ENCODE peak calls at places on chromosomes 16 and 17, in four cellular contexts. One of them, this sample, is unnamed.

GRCh38 chr16:27383511-27384243 is 18.3 kb upstream of the IL21R start:
- DNase-seq in lung: no peak
- DNase-seq in osteoblast: no peak
- DNase-seq in left lung: peak; percentile 83
- DNase-seq in this sample: no peak

GRCh38 chr17:76370261-76370993 is 14.0 kb upstream of the SPHK1 start:
- DNase-seq in lung: peak; percentile 47
- DNase-seq in osteoblast: peak; percentile 92
- DNase-seq in left lung: peak; percentile 41
- DNase-seq in this sample: peak; percentile 97

GRCh38 chr17:68910789-68911431 is 44.3 kb downstream of the ABCA8 start:
- DNase-seq in lung: no peak
- DNase-seq in osteoblast: no peak
- DNase-seq in left lung: peak; percentile 34
- DNase-seq in this sample: no peak

GRCh38 chr16:9778879-9779278 is 403.3 kb downstream of the GRIN2A start:
- DNase-seq in lung: no peak
- DNase-seq in osteoblast: no peak
- DNase-seq in left lung: no peak
- DNase-seq in this sample: no peak

GRCh38 chr17:83050651-83051422 is 28.6 kb upstream of the METRNL start:
- DNase-seq in lung: no peak
- DNase-seq in osteoblast: peak; percentile 37
- DNase-seq in left lung: no peak
- DNase-seq in this sample: no peak

GRCh38 chr16:49473131-49473530 is 99.5 kb downstream of the C16orf78 start:
- DNase-seq in lung: no peak
- DNase-seq in osteoblast: peak; percentile 39
- DNase-seq in left lung: no peak
- DNase-seq in this sample: peak; percentile 16

GRCh38 chr16:5461141-5461540 is 363.5 kb upstream of the EEF2KMT start:
- DNase-seq in lung: no peak
- DNase-seq in osteoblast: no peak
- DNase-seq in left lung: no peak
- DNase-seq in this sample: no peak

GRCh38 chr17:73492802-73493139 is 151.5 kb downstream of the SDK2 start:
- DNase-seq in lung: no peak
- DNase-seq in osteoblast: peak; percentile 57
- DNase-seq in left lung: no peak
- DNase-seq in this sample: no peak

GRCh38 chr16:11312718-11313492 is 31.8 kb upstream of the PRM1 start:
- DNase-seq in lung: peak; percentile 45
- DNase-seq in osteoblast: peak; percentile 55
- DNase-seq in left lung: no peak
- DNase-seq in this sample: no peak

GRCh38 chr17:2122641-2123302 is 67.9 kb downstream of the HIC1 start:
- DNase-seq in lung: peak; percentile 61
- DNase-seq in osteoblast: peak; percentile 83
- DNase-seq in left lung: peak; percentile 91
- DNase-seq in this sample: peak; percentile 88

GRCh38 chr17:6630390-6630789 is 10.1 kb downstream of the KIAA0753 start:
- DNase-seq in lung: no peak
- DNase-seq in osteoblast: no peak
- DNase-seq in left lung: no peak
- DNase-seq in this sample: no peak

GRCh38 chr17:6636105-6636504 is 4.4 kb downstream of the KIAA0753 start:
- DNase-seq in lung: no peak
- DNase-seq in osteoblast: no peak
- DNase-seq in left lung: no peak
- DNase-seq in this sample: no peak

GRCh38 chr17:6636616-6637457 is 3.7 kb downstream of the KIAA0753 start:
- DNase-seq in lung: no peak
- DNase-seq in osteoblast: no peak
- DNase-seq in left lung: peak; percentile 71
- DNase-seq in this sample: no peak

GRCh38 chr17:6632530-6632929 is 8.0 kb downstream of the KIAA0753 start:
- DNase-seq in lung: no peak
- DNase-seq in osteoblast: no peak
- DNase-seq in left lung: no peak
- DNase-seq in this sample: no peak

GRCh38 chr17:6633263-6633662 is 7.2 kb downstream of the KIAA0753 start:
- DNase-seq in lung: no peak
- DNase-seq in osteoblast: no peak
- DNase-seq in left lung: no peak
- DNase-seq in this sample: no peak
- H3K4me3 ChIP-seq in lung: no peak overlapping the region
- H3K4me3 ChIP-seq in osteoblast: no peak overlapping the region
- H3K4me3 ChIP-seq in left lung: no peak overlapping the region
- H3K4me3 ChIP-seq in this sample: no peak overlapping the region

DNA sequence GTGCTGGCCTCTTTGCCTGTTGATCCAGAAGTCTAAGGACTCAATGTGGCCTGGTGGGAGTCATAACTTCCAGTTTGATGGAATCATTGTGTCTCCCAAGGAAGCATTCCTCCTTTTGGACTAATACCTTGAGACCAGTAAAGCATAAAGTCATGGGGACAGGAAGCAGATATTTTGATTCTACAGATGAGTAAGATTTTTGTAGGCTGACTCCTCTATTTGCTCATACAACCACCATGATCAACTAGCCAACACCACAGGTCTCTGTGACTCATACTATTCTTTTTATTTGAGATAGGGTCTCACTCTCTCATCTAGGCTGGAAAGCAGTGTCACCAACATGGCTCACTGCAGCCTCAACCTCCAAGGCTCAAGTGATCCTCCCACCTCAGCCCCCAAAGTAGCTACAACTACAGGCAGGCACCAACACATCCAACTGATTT is 6.2 kb downstream of the MT2A start:
- DNase-seq in lung: no peak
- DNase-seq in osteoblast: peak; percentile 89
- DNase-seq in left lung: no peak
- DNase-seq in this sample: no peak
- H3K27me3 ChIP-seq in lung: no peaks in the 10 kb centered on the region
- H3K27me3 ChIP-seq in osteoblast: no peaks in the 10 kb centered on the region
- H3K27me3 ChIP-seq in left lung: no peaks in the 10 kb centered on the region
- H3K27me3 ChIP-seq in this sample: no peaks in the 10 kb centered on the region

GRCh38 chr16:72947379-72948237 is 100.3 kb downstream of the ZFHX3 start:
- DNase-seq in lung: no peak
- DNase-seq in osteoblast: no peak
- DNase-seq in left lung: no peak
- DNase-seq in this sample: peak; percentile 74
- H3K4me3 ChIP-seq in lung: no peak overlapping the region
- H3K4me3 ChIP-seq in osteoblast: no peak overlapping the region
- H3K4me3 ChIP-seq in left lung: no peak overlapping the region
- H3K4me3 ChIP-seq in this sample: no peak overlapping the region

GRCh38 chr16:55240933-55241332 is 83.1 kb upstream of the IRX6 start:
- DNase-seq in lung: no peak
- DNase-seq in osteoblast: no peak
- DNase-seq in left lung: peak; percentile 42
- DNase-seq in this sample: no peak
- H3K27me3 ChIP-seq in lung: no peaks in the 10 kb centered on the region
- H3K27me3 ChIP-seq in osteoblast: peaks cover 4% of the 10 kb centered on the region
- H3K27me3 ChIP-seq in left lung: no peaks in the 10 kb centered on the region
- H3K27me3 ChIP-seq in this sample: no peaks in the 10 kb centered on the region

DNA sequence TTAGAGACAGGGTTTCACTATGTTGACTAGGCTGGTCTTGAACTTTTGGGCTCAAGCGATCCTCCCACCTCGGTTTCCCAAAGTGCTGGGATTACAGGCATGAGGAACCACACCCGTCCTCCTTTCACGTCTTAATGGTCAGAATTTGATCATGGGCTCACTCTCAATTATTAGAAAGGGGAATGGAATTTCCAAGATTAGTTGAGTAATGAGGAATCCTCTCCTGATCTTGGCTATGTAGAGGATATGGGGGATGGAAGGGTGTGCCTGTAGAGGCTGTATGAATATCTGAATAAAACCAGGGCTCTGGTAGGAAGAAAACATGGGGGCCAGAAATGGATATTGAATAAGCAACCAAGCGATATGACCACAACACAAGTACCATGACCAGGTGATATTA is 25.9 kb upstream of the SMURF2 start:
- DNase-seq in lung: no peak
- DNase-seq in osteoblast: peak; percentile 84
- DNase-seq in left lung: no peak
- DNase-seq in this sample: no peak
- H3K4me3 ChIP-seq in lung: no peak overlapping the region
- H3K4me3 ChIP-seq in osteoblast: no peak overlapping the region
- H3K4me3 ChIP-seq in left lung: no peak overlapping the region
- H3K4me3 ChIP-seq in this sample: no peak overlapping the region

GRCh38 chr17:37732313-37732712 is 12.5 kb downstream of the HNF1B start:
- DNase-seq in lung: no peak
- DNase-seq in osteoblast: no peak
- DNase-seq in left lung: no peak
- DNase-seq in this sample: no peak
- H3K27me3 ChIP-seq in lung: no peaks in the 10 kb centered on the region
- H3K27me3 ChIP-seq in osteoblast: peaks cover 24% of the 10 kb centered on the region
- H3K27me3 ChIP-seq in left lung: no peaks in the 10 kb centered on the region
- H3K27me3 ChIP-seq in this sample: no peaks in the 10 kb centered on the region

GRCh38 chr16:79845734-79846135 is 245.2 kb upstream of the MAF start:
- DNase-seq in lung: no peak
- DNase-seq in osteoblast: no peak
- DNase-seq in left lung: no peak
- DNase-seq in this sample: no peak
- H3K4me3 ChIP-seq in lung: no peak overlapping the region
- H3K4me3 ChIP-seq in osteoblast: no peak overlapping the region
- H3K4me3 ChIP-seq in left lung: no peak overlapping the region
- H3K4me3 ChIP-seq in this sample: no peak overlapping the region

This sample was measured in aorta.